ENCODE peak calls at places on chromosomes 5 and 9, in five cellular contexts. One of them, this sample, is unnamed.

GRCh38 chr5:107467137-107467932 is 203.4 kb downstream of the EFNA5 start:
- DNase-seq in activated naive CD8-positive, alpha-beta T cell treated with anti-CD3 and anti-CD28 coated beads, Interleukin-2, amount 50 U/mL, for 24 hours: no peak
- DNase-seq in stomach: no peak
- DNase-seq in erythroblast: no peak
- DNase-seq in A673: no peak
- DNase-seq in this sample: no peak

GRCh38 chr5:179217356-179217755 is 127.9 kb downstream of the ADAMTS2 start:
- DNase-seq in activated naive CD8-positive, alpha-beta T cell treated with anti-CD3 and anti-CD28 coated beads, Interleukin-2, amount 50 U/mL, for 24 hours: no peak
- DNase-seq in erythroblast: no peak
- DNase-seq in A673: no peak
- DNase-seq in stomach: no peak
- DNase-seq in this sample: no peak

GRCh38 chr5:173833200-173833599 is 54.9 kb upstream of the CPEB4 start:
- DNase-seq in stomach: no peak
- DNase-seq in activated naive CD8-positive, alpha-beta T cell treated with anti-CD3 and anti-CD28 coated beads, Interleukin-2, amount 50 U/mL, for 24 hours: no peak
- DNase-seq in erythroblast: no peak
- DNase-seq in A673: no peak
- DNase-seq in this sample: no peak

GRCh38 chr5:6166698-6167394 is 211.5 kb downstream of the MED10 start:
- DNase-seq in A673: no peak
- DNase-seq in stomach: no peak
- DNase-seq in activated naive CD8-positive, alpha-beta T cell treated with anti-CD3 and anti-CD28 coated beads, Interleukin-2, amount 50 U/mL, for 24 hours: no peak
- DNase-seq in erythroblast: no peak
- DNase-seq in this sample: no peak

GRCh38 chr9:115636596-115636995 is 517.0 kb upstream of the PAPPA start:
- DNase-seq in stomach: no peak
- DNase-seq in erythroblast: no peak
- DNase-seq in A673: no peak
- DNase-seq in activated naive CD8-positive, alpha-beta T cell treated with anti-CD3 and anti-CD28 coated beads, Interleukin-2, amount 50 U/mL, for 24 hours: no peak
- DNase-seq in this sample: no peak

GRCh38 chr9:37486256-37486615 is 488 bp downstream of the POLR1E start:
- DNase-seq in erythroblast: no peak
- DNase-seq in activated naive CD8-positive, alpha-beta T cell treated with anti-CD3 and anti-CD28 coated beads, Interleukin-2, amount 50 U/mL, for 24 hours: no peak
- DNase-seq in A673: no peak
- DNase-seq in stomach: no peak
- DNase-seq in this sample: no peak

GRCh38 chr5:115718853-115719252 is 93.0 kb upstream of the TMED7 start:
- DNase-seq in erythroblast: no peak
- DNase-seq in A673: no peak
- DNase-seq in stomach: no peak
- DNase-seq in activated naive CD8-positive, alpha-beta T cell treated with anti-CD3 and anti-CD28 coated beads, Interleukin-2, amount 50 U/mL, for 24 hours: no peak
- DNase-seq in this sample: no peak

GRCh38 chr9:110538169-110538568 is 41.4 kb downstream of the SVEP1 start:
- DNase-seq in activated naive CD8-positive, alpha-beta T cell treated with anti-CD3 and anti-CD28 coated beads, Interleukin-2, amount 50 U/mL, for 24 hours: no peak
- DNase-seq in A673: no peak
- DNase-seq in stomach: no peak
- DNase-seq in erythroblast: no peak
- DNase-seq in this sample: no peak

GRCh38 chr5:154559398-154560276 is 81.6 kb upstream of the HAND1 start:
- DNase-seq in activated naive CD8-positive, alpha-beta T cell treated with anti-CD3 and anti-CD28 coated beads, Interleukin-2, amount 50 U/mL, for 24 hours: no peak
- DNase-seq in erythroblast: no peak
- DNase-seq in stomach: no peak
- DNase-seq in A673: no peak
- DNase-seq in this sample: no peak

GRCh38 chr9:101184813-101185278 is 156.3 kb downstream of the PLPPR1 start:
- DNase-seq in stomach: no peak
- DNase-seq in erythroblast: no peak
- DNase-seq in A673: no peak
- DNase-seq in activated naive CD8-positive, alpha-beta T cell treated with anti-CD3 and anti-CD28 coated beads, Interleukin-2, amount 50 U/mL, for 24 hours: no peak
- DNase-seq in this sample: no peak

GRCh38 chr9:126791406-126792230 is 13.2 kb upstream of the ZBTB43 start:
- DNase-seq in A673: peak; percentile 34
- DNase-seq in stomach: no peak
- DNase-seq in activated naive CD8-positive, alpha-beta T cell treated with anti-CD3 and anti-CD28 coated beads, Interleukin-2, amount 50 U/mL, for 24 hours: no peak
- DNase-seq in erythroblast: no peak
- DNase-seq in this sample: no peak

GRCh38 chr9:36163049-36163839 is 5.9 kb upstream of the CCIN start:
- DNase-seq in activated naive CD8-positive, alpha-beta T cell treated with anti-CD3 and anti-CD28 coated beads, Interleukin-2, amount 50 U/mL, for 24 hours: no peak
- DNase-seq in A673: no peak
- DNase-seq in erythroblast: no peak
- DNase-seq in stomach: no peak
- DNase-seq in this sample: no peak

This sample was measured in Peyer's patch.